ENCODE peak calls at places on chromosomes 3 and 15, in five cellular contexts. V, C, K, A and U are unnamed samples.

GRCh38 chr3:13770390-13771169 is 109.3 kb downstream of the WNT7A start:
- DNase-seq in A (no peak), V (no peak), C (no peak), K (no peak), U (no peak)

GRCh38 chr3:64740232-64740631 is 52.4 kb upstream of the ADAMTS9 start:
- DNase-seq in C (peak), K (no peak), A (no peak), V (no peak), U (no peak)

GRCh38 chr15:92541197-92542190 is 114.1 kb downstream of the FAM174B start:
- DNase-seq in K (no peak), C (no peak), A (peak), V (no peak), U (no peak)

GRCh38 chr3:131811481-131811880 is 223.3 kb downstream of the CPNE4 start:
- DNase-seq in K (no peak), A (no peak), V (no peak), C (no peak), U (no peak)

GRCh38 chr3:160376681-160377080 is 22.3 kb downstream of the IFT80 start:
- DNase-seq in C (no peak), V (no peak), A (no peak), K (no peak), U (no peak)

GRCh38 chr3:127738192-127738840 is 65.6 kb downstream of the ABTB1 start:
- DNase-seq in A (no peak), V (no peak), C (no peak), K (peak), U (no peak)

GRCh38 chr3:142866841-142867631 is 21.8 kb downstream of the PCOLCE2 start:
- DNase-seq in A (no peak), K (no peak), C (no peak), V (no peak), U (no peak)

GRCh38 chr3:135981701-135982403 is 16.3 kb downstream of the PPP2R3A start:
- DNase-seq in A (no peak), C (no peak), V (no peak), K (no peak), U (no peak)

GRCh38 chr3:64251019-64251418 is 25.8 kb upstream of the PRICKLE2 start:
- DNase-seq in K (no peak), C (no peak), A (no peak), V (no peak), U (no peak)

GRCh38 chr15:37014566-37014965 is 85.8 kb downstream of the MEIS2 start:
- DNase-seq in C (no peak), K (no peak), A (no peak), V (no peak), U (no peak)

GRCh38 chr3:52982839-52983238 is 63.0 kb downstream of the SFMBT1 start:
- DNase-seq in A (no peak), V (no peak), K (no peak), C (no peak), U (no peak)

GRCh38 chr3:185365281-185366211 is 2.6 kb downstream of the MAP3K13 start:
- DNase-seq in C (no peak), V (no peak), A (peak), K (no peak), U (no peak)

GRCh38 chr3:107794664-107795443 is 272.1 kb downstream of the BBX start:
- DNase-seq in K (no peak), V (no peak), A (no peak), C (no peak), U (no peak)

GRCh38 chr3:108100906-108101305 is 10.1 kb upstream of the CD47 start:
- DNase-seq in V (no peak), A (no peak), K (no peak), C (no peak), U (no peak)

GRCh38 chr3:50587373-50587772 is 18.1 kb downstream of the HEMK1 start:
- DNase-seq in C (no peak), A (no peak), K (no peak), V (no peak), U (no peak)

GRCh38 chr15:88717342-88718017 is 78.7 kb downstream of the ISG20 start:
- DNase-seq in K (no peak), V (no peak), C (no peak), A (no peak), U (no peak)

GRCh38 chr3:133119146-133119545 is 81.0 kb downstream of the TMEM108 start:
- DNase-seq in A (no peak), V (no peak), K (no peak), C (no peak), U (no peak)

GRCh38 chr3:138367912-138368311 is 19.5 kb downstream of the MRAS start:
- DNase-seq in K (peak), C (no peak), A (peak), V (no peak), U (peak)

GRCh38 chr3:101611023-101611422 is 37.0 kb downstream of the PCNP start:
- DNase-seq in C (no peak), K (no peak), A (no peak), V (no peak), U (no peak)

GRCh38 chr15:47300035-47300434 is 417.3 kb upstream of the SEMA6D start:
- DNase-seq in C (no peak), K (no peak), V (no peak), A (no peak), U (no peak)

GRCh38 chr15:47203993-47204392 is 513.3 kb upstream of the SEMA6D start:
- DNase-seq in V (no peak), C (no peak), A (no peak), K (no peak), U (no peak)

GRCh38 chr3:147361671-147362420 is 44.5 kb downstream of the ZIC4 start:
- DNase-seq in C (no peak), V (no peak), A (no peak), K (no peak), U (peak)

GRCh38 chr3:154149286-154149685 is 28.1 kb downstream of the ARHGEF26 start:
- DNase-seq in K (no peak), A (no peak), V (no peak), C (no peak), U (peak)

GRCh38 chr3:178036745-178037144 is 499.5 kb upstream of the KCNMB2 start:
- DNase-seq in V (no peak), C (no peak), K (no peak), A (no peak), U (no peak)

GRCh38 chr3:49775538-49775937 is 10.8 kb downstream of the IP6K1 start:
- DNase-seq in V (no peak), C (no peak), A (no peak), K (no peak), U (no peak)

GRCh38 chr3:118818386-118818785 is 216.3 kb downstream of the IGSF11 start:
- DNase-seq in V (no peak), C (no peak), K (no peak), A (no peak), U (no peak)

DNA sequence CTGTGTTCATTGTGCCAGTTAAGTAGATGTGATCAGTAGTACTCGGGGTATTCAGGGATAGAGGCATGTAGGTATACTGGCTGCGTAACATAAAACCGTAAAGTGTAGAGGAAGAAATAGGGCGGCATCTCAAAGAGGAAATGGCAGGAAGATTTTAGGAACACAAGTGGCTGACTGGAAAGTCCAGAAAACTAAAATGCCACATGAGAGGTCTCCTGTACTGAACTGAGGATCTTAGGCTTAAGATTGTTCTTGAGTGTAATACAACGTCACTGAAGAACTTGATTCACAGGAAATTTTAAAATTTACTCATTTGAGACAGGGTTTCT is 2.3 kb upstream of the LMLN start:
- DNase-seq in C (no peak), V (no peak), K (no peak), A (no peak), U (no peak)
- H3K4me3 ChIP-seq in C (no peak), V (no peak), K (no peak), A (no peak), U (no peak)

GRCh38 chr3:42752961-42753360 is 20.1 kb downstream of the CCDC13 start:
- DNase-seq in K (no peak), C (no peak), A (no peak), V (no peak), U (no peak)

GRCh38 chr3:42750834-42751233 is 22.2 kb downstream of the CCDC13 start:
- DNase-seq in V (no peak), C (no peak), A (no peak), K (no peak), U (no peak)

GRCh38 chr3:42749753-42750231 is 23.3 kb downstream of the CCDC13 start:
- DNase-seq in V (no peak), K (no peak), A (no peak), C (no peak), U (no peak)

GRCh38 chr3:42752441-42752840 is 20.6 kb downstream of the CCDC13 start:
- DNase-seq in V (no peak), K (no peak), A (no peak), C (no peak), U (no peak)

GRCh38 chr3:42751609-42752008 is 21.4 kb downstream of the CCDC13 start:
- DNase-seq in K (no peak), V (no peak), C (no peak), A (no peak), U (no peak)
- H3K4me3 ChIP-seq in K (no peak), V (no peak), C (no peak), A (no peak), U (no peak)

DNA sequence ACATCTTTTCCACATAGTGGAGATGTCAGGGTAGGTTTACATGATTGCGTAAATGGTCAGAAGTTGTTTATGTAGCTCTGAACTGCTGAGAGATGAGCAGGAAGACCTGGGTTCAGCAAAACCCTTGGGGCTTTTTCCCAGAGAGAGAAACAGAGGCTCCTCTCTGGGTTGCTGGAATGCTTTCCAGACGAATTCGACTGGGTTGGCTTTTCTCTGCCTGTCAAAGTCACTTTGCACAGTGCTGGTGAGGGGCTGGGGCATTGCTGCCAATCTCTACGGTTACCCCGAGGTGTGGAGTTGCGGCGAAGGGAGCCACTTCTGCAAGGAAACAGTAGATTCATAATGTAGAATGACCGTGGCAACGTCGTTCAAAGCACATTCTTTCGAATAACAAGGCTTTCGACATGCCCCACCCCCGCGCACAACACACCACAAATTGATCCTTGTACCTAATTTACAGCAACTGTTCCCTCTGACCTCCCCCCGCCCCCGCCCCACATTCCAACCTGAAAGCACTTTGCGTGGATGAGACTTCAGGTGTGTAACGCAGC is 950 bp upstream of the CNTN4 start:
- DNase-seq in A (no peak), K (no peak), V (no peak), C (no peak), U (no peak)
- H3K4me3 ChIP-seq in A (peak), K (no peak), V (peak), C (no peak), U (no peak)

GRCh38 chr3:45597581-45597980 is 3.0 kb downstream of the LIMD1 start:
- DNase-seq in C (no peak), V (no peak), K (no peak), A (no peak), U (no peak)

GRCh38 chr3:45593708-45594601 is 596 bp upstream of the LIMD1 start:
- DNase-seq in K (peak), V (peak), A (peak), C (peak), U (peak)

GRCh38 chr3:45597166-45597565 is 2.6 kb downstream of the LIMD1 start:
- DNase-seq in K (peak), V (no peak), A (no peak), C (no peak), U (peak)

GRCh38 chr3:45595364-45596154 is 1.0 kb downstream of the LIMD1 start:
- DNase-seq in K (peak), A (no peak), V (no peak), C (no peak), U (no peak)

DNA sequence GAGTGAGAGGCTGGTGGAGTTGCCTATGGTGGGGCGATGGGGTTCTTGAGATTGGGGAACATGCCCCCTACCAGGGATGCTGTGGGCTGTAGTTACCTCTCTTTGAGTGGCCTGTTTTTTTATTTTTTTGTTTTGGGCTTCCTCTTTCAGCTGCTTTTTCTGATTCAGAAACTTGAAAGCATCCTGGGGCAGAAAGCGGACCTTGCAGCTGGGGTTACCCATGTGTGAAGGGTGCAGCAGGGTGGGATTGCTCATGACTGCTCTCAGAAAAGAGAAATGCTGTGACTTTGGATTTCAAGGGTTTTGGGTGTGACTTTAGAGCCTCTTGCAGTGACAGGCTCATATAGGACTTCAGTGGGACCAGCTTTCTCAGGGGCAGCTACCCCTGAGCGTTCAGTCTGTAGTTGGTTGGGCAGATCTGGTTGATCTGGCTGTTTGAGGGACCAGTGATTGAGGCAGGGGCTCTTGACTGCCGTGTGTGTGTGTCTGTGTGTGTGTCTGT is 1.8 kb downstream of the LIMD1 start:
- DNase-seq in K (no peak), C (no peak), A (no peak), V (no peak), U (peak)
- H3K4me3 ChIP-seq in K (peak), C (peak), A (peak), V (no peak), U (peak)